ENCODE peak calls at places on chromosome 16, in six cellular contexts. C, L, Y, I, J and H are unnamed samples.

GRCh38 chr16:67931712-67932461 is at the start of gene CTRL:
- DNase-seq in C (no peak), L (no peak), Y (no peak), I (no peak), J (no peak), H (no peak)

GRCh38 chr16:90081606-90081970 is 4.5 kb upstream of the PRDM7 start:
- DNase-seq in C (no peak), L (no peak), Y (no peak), I (no peak), J (no peak), H (no peak)

GRCh38 chr16:66927918-66928649 is 2.7 kb upstream of the RRAD start:
- DNase-seq in C (no peak), L (no peak), Y (no peak), I (no peak), J (peak), H (no peak)

GRCh38 chr16:89784409-89784808 is 32.0 kb downstream of the FANCA start:
- DNase-seq in C (no peak), L (no peak), Y (no peak), I (no peak), J (no peak), H (no peak)

GRCh38 chr16:58127033-58127556 is 2.1 kb downstream of the CFAP20 start:
- DNase-seq in C (peak), L (no peak), Y (no peak), I (peak), J (peak), H (no peak)

GRCh38 chr16:53789159-53789558 is 85.2 kb downstream of the FTO start:
- DNase-seq in C (no peak), L (no peak), Y (no peak), I (no peak), J (peak), H (no peak)

GRCh38 chr16:848510-849253 is 48.1 kb upstream of the GNG13 start:
- DNase-seq in C (no peak), L (no peak), Y (no peak), I (no peak), J (no peak), H (no peak)

GRCh38 chr16:53131363-53132071 is 76.7 kb downstream of the CHD9 start:
- DNase-seq in C (peak), L (peak), Y (no peak), I (no peak), J (peak), H (peak)

GRCh38 chr16:54199486-54200160 is 87.0 kb downstream of the IRX3 start:
- DNase-seq in C (no peak), L (no peak), Y (no peak), I (no peak), J (no peak), H (no peak)

GRCh38 chr16:2820836-2821482 is 3.9 kb downstream of the PRSS21 start:
- DNase-seq in C (no peak), L (peak), Y (no peak), I (no peak), J (no peak), H (no peak)

GRCh38 chr16:76535-77272 is 1.3 kb upstream of the MPG start:
- DNase-seq in C (peak), L (peak), Y (no peak), I (peak), J (peak), H (no peak)

GRCh38 chr16:68286153-68287074 is 22.1 kb downstream of the SLC7A6 start:
- DNase-seq in C (peak), L (no peak), Y (no peak), I (peak), J (no peak), H (no peak)